ENCODE peak calls at places on chromosomes 16 and 17, in ten cellular contexts. S, E, Z, F, A, R, P, M, I and N are unnamed samples.

GRCh38 chr17:63698381-63698885 is 1.5 kb downstream of the LIMD2 start:
- DNase-seq in I (no peak), F (no peak), R (peak), A (peak), S (no peak), E (no peak), P (no peak), Z (no peak), M (no peak), N (no peak)

GRCh38 chr16:85061566-85061965 is 34.0 kb downstream of the KIAA0513 start:
- DNase-seq in E (no peak), F (peak), R (no peak), P (no peak), I (no peak), A (no peak), M (no peak), S (no peak), Z (no peak), N (no peak)

GRCh38 chr17:2688351-2689342 is 22.9 kb downstream of the CLUH start:
- DNase-seq in R (peak), P (no peak), I (no peak), A (no peak), F (peak), E (no peak), M (no peak), Z (peak), S (no peak), N (no peak)

GRCh38 chr16:14015461-14015860 is 55.7 kb upstream of the MRTFB start:
- DNase-seq in Z (no peak), F (no peak), E (no peak), M (no peak), A (no peak), I (no peak), R (no peak), P (no peak), S (no peak), N (no peak)

GRCh38 chr17:60253048-60253447 is 103.3 kb downstream of the CA4 start:
- DNase-seq in F (no peak), I (no peak), P (no peak), S (no peak), E (no peak), R (no peak), Z (no peak), A (no peak), M (no peak), N (no peak)

GRCh38 chr17:59727817-59728533 is 20.5 kb downstream of the VMP1 start:
- DNase-seq in M (no peak), Z (no peak), A (no peak), P (no peak), E (no peak), I (no peak), F (no peak), S (no peak), R (no peak), N (no peak)

GRCh38 chr16:58638148-58639036 is 8.8 kb upstream of the CNOT1 start:
- DNase-seq in E (no peak), P (peak), S (peak), M (peak), I (peak), Z (no peak), R (no peak), A (no peak), F (peak), N (no peak)

GRCh38 chr17:48484850-48485249 is 46.0 kb downstream of the HOXB1 start:
- DNase-seq in P (peak), A (no peak), S (no peak), I (no peak), E (no peak), M (no peak), F (no peak), R (no peak), Z (no peak), N (no peak)

GRCh38 chr17:73430165-73430680 is 118.4 kb upstream of the CDC42EP4 start:
- DNase-seq in R (no peak), S (no peak), I (no peak), P (no peak), A (no peak), E (no peak), Z (no peak), M (no peak), F (no peak), N (no peak)

GRCh38 chr17:17128476-17129075 is 77.6 kb downstream of the PLD6 start:
- DNase-seq in S (no peak), A (no peak), R (no peak), E (no peak), I (no peak), M (no peak), P (no peak), F (no peak), Z (no peak), N (no peak)

GRCh38 chr17:45914036-45914717 is 19.8 kb downstream of the MAPT start:
- DNase-seq in I (peak), E (no peak), A (no peak), P (no peak), Z (no peak), F (no peak), R (no peak), M (no peak), S (no peak), N (no peak)

GRCh38 chr17:3663102-3664011 is 5.0 kb downstream of the TAX1BP3 start:
- DNase-seq in Z (no peak), R (no peak), S (no peak), A (no peak), E (no peak), I (no peak), M (no peak), P (no peak), F (no peak), N (no peak)

GRCh38 chr16:4327386-4327781 is 11.5 kb downstream of the GLIS2 start:
- DNase-seq in Z (no peak), A (no peak), R (no peak), E (no peak), F (no peak), P (no peak), M (no peak), I (no peak), S (peak), N (no peak)

GRCh38 chr16:11913425-11914079 is 2.2 kb downstream of the GSPT1 start:
- DNase-seq in P (peak), M (no peak), R (no peak), E (peak), I (peak), Z (no peak), S (no peak), F (no peak), A (no peak), N (no peak)

GRCh38 chr16:58155839-58156238 is 26.7 kb upstream of the CFAP20 start:
- DNase-seq in S (no peak), P (no peak), Z (no peak), E (no peak), F (no peak), I (no peak), A (no peak), M (no peak), R (no peak), N (no peak)

GRCh38 chr17:49814781-49815496 is 26.5 kb downstream of the KAT7 start:
- DNase-seq in M (no peak), I (no peak), S (no peak), P (no peak), F (no peak), A (no peak), E (no peak), Z (no peak), R (peak), N (no peak)

GRCh38 chr17:29682987-29683386 is 60.3 kb upstream of the CORO6 start:
- DNase-seq in P (no peak), E (no peak), Z (no peak), R (peak), I (no peak), S (no peak), M (no peak), A (no peak), F (no peak), N (no peak)

GRCh38 chr16:68732068-68732680 is 4.9 kb upstream of the CDH1 start:
- DNase-seq in E (no peak), A (no peak), R (peak), I (no peak), P (peak), Z (no peak), F (peak), M (no peak), S (peak), N (no peak)

GRCh38 chr17:32335046-32335445 is 6.9 kb downstream of the C17orf75 start:
- DNase-seq in P (no peak), R (no peak), F (no peak), I (no peak), E (no peak), A (no peak), M (no peak), Z (no peak), S (no peak), N (no peak)

GRCh38 chr17:67995568-67996191 is 589 bp downstream of the C17orf58 start:
- DNase-seq in M (no peak), R (peak), P (no peak), F (no peak), Z (peak), E (no peak), I (peak), A (peak), S (no peak), N (no peak)

GRCh38 chr17:54969658-54970572 is 1.4 kb downstream of the STXBP4 start:
- DNase-seq in A (no peak), M (no peak), Z (no peak), F (no peak), R (no peak), I (no peak), E (no peak), S (no peak), P (no peak), N (no peak)

GRCh38 chr17:38748329-38749221 is at the start of gene PCGF2:
- DNase-seq in F (peak), P (peak), Z (peak), E (no peak), I (peak), S (peak), R (peak), A (no peak), M (peak), N (no peak)

GRCh38 chr16:66619534-66620418 is 15.3 kb downstream of the CMTM3 start:
- DNase-seq in P (peak), R (no peak), F (no peak), A (no peak), M (peak), I (peak), E (no peak), Z (no peak), S (no peak), N (no peak)

GRCh38 chr17:80007939-80008338 is 27.7 kb downstream of the TBC1D16 start:
- DNase-seq in M (no peak), P (no peak), A (no peak), F (no peak), R (no peak), E (no peak), I (no peak), S (no peak), Z (no peak), N (no peak)